ENCODE peak calls at places on chromosomes 11 and 22, in six cellular contexts. L is AG04449, N is endothelial cell, Z is ascending aorta, A is neural crest cell, J is colonic mucosa. M is an unnamed sample.

GRCh38 chr11:60771879-60772525 is 13.1 kb upstream of the MS4A10 start:
- DNase-seq in Z (no peak), J (no peak), L (no peak), N (no peak), A (no peak), M (peak)

GRCh38 chr22:40023226-40023925 is 28.6 kb downstream of the FAM83F start:
- DNase-seq in Z (no peak), A (no peak), L (no peak), J (no peak), N (no peak), M (no peak)

GRCh38 chr11:85725510-85726258 is 39.7 kb upstream of the CCDC89 start:
- DNase-seq in Z (no peak), N (no peak), J (no peak), L (peak), A (no peak), M (no peak)

GRCh38 chr11:86741489-86742435 is 58.6 kb upstream of the PRSS23 start:
- DNase-seq in Z (no peak), A (no peak), N (no peak), J (no peak), L (peak), M (no peak)

GRCh38 chr11:112363527-112363926 is 102.9 kb upstream of the PLET1 start:
- DNase-seq in L (no peak), A (no peak), J (no peak), N (no peak), Z (no peak), M (no peak)

GRCh38 chr11:2867722-2868548 is 17.6 kb downstream of the CDKN1C start:
- DNase-seq in L (no peak), Z (no peak), A (no peak), N (no peak), J (no peak), M (no peak)

GRCh38 chr11:111944139-111944538 is 7.0 kb downstream of the DIXDC1 start:
- DNase-seq in N (peak), A (no peak), J (no peak), Z (no peak), L (peak), M (no peak)

GRCh38 chr11:6812391-6813005 is 13.0 kb upstream of the OR6A2 start:
- DNase-seq in L (no peak), Z (no peak), J (peak), N (peak), A (peak), M (no peak)

GRCh38 chr11:60087239-60087638 is 1.2 kb upstream of the MS4A2 start:
- DNase-seq in Z (no peak), L (no peak), J (no peak), N (no peak), A (no peak), M (no peak)

GRCh38 chr22:36369004-36369921 is 18.5 kb downstream of the MYH9 start:
- DNase-seq in Z (no peak), L (no peak), N (no peak), A (no peak), J (no peak), M (no peak)

GRCh38 chr11:1650034-1650917 is 20.7 kb downstream of the KRTAP5-5 start:
- DNase-seq in N (no peak), L (no peak), J (no peak), Z (no peak), A (no peak), M (peak)

GRCh38 chr11:47477323-47477722 is 28.4 kb upstream of the RAPSN start:
- DNase-seq in A (no peak), J (no peak), L (no peak), N (no peak), Z (no peak), M (no peak)

GRCh38 chr11:2459796-2460531 is 15.2 kb downstream of the KCNQ1 start:
- DNase-seq in L (no peak), N (no peak), A (no peak), Z (no peak), J (no peak), M (no peak)

GRCh38 chr11:13970986-13971385 is 8.5 kb downstream of the SPON1 start:
- DNase-seq in N (peak), A (no peak), L (no peak), Z (no peak), J (peak), M (no peak)

GRCh38 chr11:110529043-110529442 is 99.3 kb downstream of the FDX1 start:
- DNase-seq in A (no peak), Z (no peak), L (no peak), N (no peak), J (no peak), M (no peak)

GRCh38 chr22:21448627-21449416 is 18.4 kb upstream of the TMEM191C start:
- DNase-seq in L (no peak), Z (no peak), A (peak), J (no peak), N (peak), M (peak)

GRCh38 chr11:110447343-110447742 is 17.6 kb downstream of the FDX1 start:
- DNase-seq in L (no peak), J (no peak), N (no peak), Z (no peak), A (no peak), M (no peak)

GRCh38 chr22:39967996-39968968 is 8.1 kb downstream of the TMA7B start:
- DNase-seq in L (no peak), A (no peak), N (no peak), Z (no peak), J (no peak), M (no peak)

GRCh38 chr22:49025791-49026475 is 801.7 kb downstream of the BRD1 start:
- DNase-seq in Z (no peak), L (no peak), N (no peak), A (no peak), J (no peak), M (peak)

GRCh38 chr22:20264614-20265452 is 3.3 kb downstream of the RTN4R start:
- DNase-seq in N (no peak), L (no peak), A (peak), J (no peak), Z (no peak), M (no peak)

GRCh38 chr11:96267001-96267489 is 76.0 kb downstream of the MAML2 start:
- DNase-seq in N (no peak), L (no peak), Z (no peak), J (no peak), A (no peak), M (no peak)

GRCh38 chr11:9606799-9607510 is 33.5 kb downstream of the WEE1 start:
- DNase-seq in L (no peak), A (no peak), Z (no peak), N (no peak), J (peak), M (no peak)
- TF ChIP-seq CTCF in L (no peak), A (no peak), Z (no peak), N (no peak), J (no peak), M (no peak)

DNA sequence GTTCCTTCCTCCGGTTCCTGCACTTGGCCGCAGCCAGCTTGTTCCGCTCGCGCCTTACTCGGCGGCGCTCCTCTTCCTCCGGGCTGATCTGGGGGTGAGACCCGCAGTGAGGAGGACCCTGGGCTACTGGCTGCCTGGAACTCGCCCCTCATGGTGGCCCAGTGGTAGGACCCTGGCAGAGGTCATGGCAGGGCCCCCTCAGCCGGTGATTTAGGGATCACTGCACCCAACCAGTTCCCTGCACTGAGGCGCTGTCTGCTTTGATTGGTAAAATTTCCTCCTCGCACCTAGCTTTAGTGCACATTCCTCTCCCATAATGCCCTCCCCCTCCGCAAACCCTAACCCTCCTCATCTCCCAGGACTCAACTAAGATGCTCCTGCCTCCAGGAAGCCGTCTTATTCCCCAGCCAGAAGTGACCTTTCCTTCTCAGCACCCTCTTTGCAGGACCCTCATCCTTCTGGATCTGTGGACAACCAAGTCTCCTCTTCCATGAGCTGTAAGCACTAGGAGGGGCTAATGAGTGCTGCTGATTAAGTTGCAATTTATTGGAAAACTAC is 3.6 kb downstream of the CCDC85B start:
- DNase-seq in A (no peak), L (no peak), N (no peak), Z (no peak), J (no peak), M (peak)
- TF ChIP-seq CTCF in A (no peak), L (no peak), N (no peak), Z (no peak), J (no peak), M (peak)

GRCh38 chr22:25051073-25051472 is 98.6 kb downstream of the KIAA1671 start:
- DNase-seq in N (no peak), L (no peak), Z (no peak), J (no peak), A (no peak), M (no peak)
- TF ChIP-seq CTCF in N (peak), L (peak), Z (no peak), J (no peak), A (peak), M (peak)

DNA sequence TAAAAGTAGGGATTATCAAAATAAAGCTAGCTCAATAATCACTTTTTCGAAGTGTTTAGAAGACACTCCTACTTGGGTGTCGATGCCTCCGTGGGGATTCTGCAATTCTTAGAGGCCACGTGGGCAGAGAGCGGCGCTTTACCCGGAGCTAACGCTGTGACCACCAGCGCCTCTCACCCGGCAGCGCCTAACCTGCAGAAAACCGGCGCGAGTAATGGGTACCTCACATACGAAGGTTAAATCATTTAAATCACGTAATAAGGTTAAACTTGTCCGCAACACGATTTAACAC is 547 bp downstream of the TAF1D start:
- DNase-seq in L (no peak), J (peak), N (peak), A (peak), Z (no peak), M (no peak)
- TF ChIP-seq CTCF in L (no peak), J (no peak), N (no peak), A (no peak), Z (peak), M (no peak)

GRCh38 chr11:68343761-68344256 is 31.4 kb downstream of the LRP5 start:
- DNase-seq in L (no peak), Z (no peak), N (no peak), J (peak), A (no peak), M (peak)
- TF ChIP-seq CTCF in L (no peak), Z (no peak), N (no peak), J (no peak), A (no peak), M (no peak)

DNA sequence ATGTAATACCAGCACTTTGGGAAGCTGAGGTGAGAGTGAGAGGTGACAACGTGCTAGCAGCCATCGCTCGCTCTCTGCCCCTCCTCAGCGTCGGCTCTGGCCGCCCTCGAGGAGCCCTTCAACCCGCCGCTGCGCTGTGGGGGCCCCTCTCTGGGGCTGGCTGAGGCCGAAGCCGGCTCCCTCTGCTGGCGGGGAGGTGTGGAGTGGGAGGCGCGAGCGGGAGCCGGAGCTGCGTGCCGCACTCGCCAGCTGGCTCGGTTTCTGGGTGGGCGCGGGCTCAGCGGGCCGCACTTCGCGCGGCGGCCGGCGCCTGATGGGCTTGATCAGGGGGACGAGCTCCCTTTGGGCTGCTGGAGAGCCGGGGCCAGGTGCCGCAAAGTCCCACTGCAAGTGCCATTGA is 98.9 kb upstream of the UBASH3B start:
- DNase-seq in N (peak), J (no peak), L (no peak), A (peak), Z (no peak), M (no peak)
- TF ChIP-seq CTCF in N (peak), J (no peak), L (peak), A (peak), Z (peak), M (peak)

DNA sequence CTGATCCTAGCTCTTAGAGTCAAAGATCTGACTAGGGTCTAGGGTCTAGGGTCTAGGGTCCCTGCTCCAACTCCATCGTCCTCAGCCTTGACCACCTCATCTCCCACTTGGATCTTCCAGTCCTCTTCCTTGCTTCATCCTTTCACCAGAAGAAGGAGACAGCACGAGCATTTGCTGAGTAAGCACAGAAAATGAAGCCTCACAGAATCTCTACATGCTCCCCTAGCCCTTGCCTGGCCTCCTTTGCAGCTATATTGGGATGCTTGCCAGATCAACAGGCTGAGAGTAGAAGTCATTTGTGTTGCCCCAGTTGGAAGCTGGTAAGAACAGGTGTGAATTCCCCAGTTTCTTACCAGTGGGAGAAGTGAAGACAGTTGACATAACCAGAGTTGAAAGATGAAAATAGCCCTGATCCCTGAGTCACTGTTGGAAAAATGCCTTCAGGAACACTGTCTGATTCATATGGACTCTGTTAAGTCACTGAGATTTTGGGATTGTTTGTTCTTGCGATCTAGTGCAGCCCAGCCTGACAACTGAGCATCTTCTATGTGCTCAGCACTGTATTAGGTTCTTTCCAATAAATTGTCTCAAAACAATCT is 552.5 kb downstream of the INSC start:
- DNase-seq in N (no peak), L (no peak), Z (no peak), A (no peak), J (peak), M (no peak)
- TF ChIP-seq CTCF in N (no peak), L (no peak), Z (no peak), A (no peak), J (no peak), M (no peak)

DNA sequence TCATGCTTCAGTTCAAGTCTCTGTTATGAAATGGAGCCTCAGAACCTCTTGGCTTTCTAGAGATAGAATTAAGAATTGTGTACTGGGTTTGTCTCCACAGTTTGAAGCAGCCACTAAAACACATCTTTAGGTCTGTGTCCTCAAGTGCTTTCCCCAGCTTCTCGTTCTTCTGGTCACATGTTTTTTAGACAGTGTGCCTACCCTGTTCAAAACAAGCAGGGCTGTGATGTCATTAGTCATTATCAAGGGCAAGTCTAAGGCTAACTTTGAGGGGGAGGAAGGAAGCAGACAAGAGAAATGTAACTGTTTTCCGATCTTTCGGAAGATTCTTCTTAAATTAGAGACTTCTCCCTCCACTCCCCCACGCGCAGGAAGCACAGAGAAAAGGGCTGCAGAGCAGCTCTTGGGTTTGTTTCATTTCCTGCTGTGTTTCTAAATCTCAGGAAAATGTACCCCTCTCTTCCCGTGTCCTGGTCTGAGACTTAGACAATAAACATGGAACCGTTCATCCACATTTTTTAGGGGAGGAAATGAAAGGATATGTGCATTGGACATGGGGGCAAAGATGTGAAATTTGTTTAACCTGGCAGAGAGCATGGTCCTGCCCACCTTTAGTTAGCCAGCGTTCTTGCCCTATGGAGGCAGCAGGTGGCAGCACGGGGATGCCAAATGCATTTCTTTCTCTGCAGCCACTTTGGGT is 3.1 kb downstream of the AKIP1 start:
- DNase-seq in N (peak), Z (no peak), J (no peak), L (no peak), A (peak), M (no peak)
- TF ChIP-seq CTCF in N (peak), Z (peak), J (peak), L (peak), A (peak), M (peak)

GRCh38 chr11:22539851-22540376 is 85.7 kb downstream of the FANCF start:
- DNase-seq in L (no peak), N (no peak), A (no peak), Z (no peak), J (no peak), M (no peak)
- TF ChIP-seq CTCF in L (peak), N (no peak), A (peak), Z (no peak), J (no peak), M (peak)

GRCh38 chr22:32823024-32823730 is 21.7 kb downstream of the TIMP3 start:
- DNase-seq in A (peak), L (no peak), Z (no peak), N (peak), J (peak), M (no peak)
- TF ChIP-seq CTCF in A (peak), L (peak), Z (peak), N (peak), J (peak), M (peak)